ENCODE peak calls at places on chromosomes 16 and 17, in six cellular contexts. O, G, F, M, Y and V are unnamed samples.

GRCh38 chr16:56478228-56479049 is 27.1 kb downstream of the OGFOD1 start:
- DNase-seq in O (no peak), G (no peak), F (no peak), M (no peak), Y (no peak), V (no peak)

GRCh38 chr17:19904412-19904811 is 36.7 kb upstream of the ULK2 start:
- DNase-seq in O (no peak), G (no peak), F (no peak), M (no peak), Y (no peak), V (no peak)

GRCh38 chr17:20280832-20281231 is 186.5 kb downstream of the LGALS9B start:
- DNase-seq in O (no peak), G (no peak), F (no peak), M (no peak), Y (no peak), V (no peak)

GRCh38 chr16:64830653-64831052 is 291.2 kb downstream of the CDH11 start:
- DNase-seq in O (no peak), G (no peak), F (no peak), M (no peak), Y (no peak), V (no peak)

GRCh38 chr17:55462711-55463110 is 41.1 kb upstream of the MMD start:
- DNase-seq in O (no peak), G (no peak), F (no peak), M (no peak), Y (no peak), V (no peak)

GRCh38 chr17:33115957-33116680 is 124.5 kb downstream of the SPACA3 start:
- DNase-seq in O (no peak), G (no peak), F (no peak), M (no peak), Y (no peak), V (no peak)

GRCh38 chr16:12553191-12553590 is 250.5 kb downstream of the CPPED1 start:
- DNase-seq in O (no peak), G (no peak), F (no peak), M (no peak), Y (no peak), V (peak; percentile 58)

GRCh38 chr17:77160032-77160876 is 19.5 kb downstream of the SEC14L1 start:
- DNase-seq in O (no peak), G (no peak), F (no peak), M (no peak), Y (no peak), V (no peak)

GRCh38 chr17:7018331-7018964 is 4.4 kb upstream of the BCL6B start:
- DNase-seq in O (no peak), G (no peak), F (no peak), M (no peak), Y (no peak), V (no peak)